ENCODE peak calls at places on chromosomes 5 and 9, in four cellular contexts. J, N, T and H are unnamed samples.

GRCh38 chr5:4295663-4296339 is 700.2 kb downstream of the IRX1 start:
- DNase-seq in J (no peak), N (peak; percentile 86), T (peak; percentile 7), H (no peak)

GRCh38 chr9:87898151-87898550 is 15.5 kb downstream of the SPATA31E1 start:
- DNase-seq in J (no peak), N (no peak), T (no peak), H (no peak)

GRCh38 chr5:93092349-93093105 is 488.5 kb downstream of the NR2F1-AS1 start:
- DNase-seq in J (no peak), N (no peak), T (no peak), H (no peak)

GRCh38 chr5:1638658-1639400 is 115.1 kb upstream of the LPCAT1 start:
- DNase-seq in J (peak; percentile 52), N (no peak), T (no peak), H (peak; percentile 65)

GRCh38 chr5:152288499-152288898 is 116.6 kb downstream of the NMUR2 start:
- DNase-seq in J (no peak), N (no peak), T (peak; percentile 64), H (peak; percentile 78)

GRCh38 chr5:135571210-135571609 is 7.6 kb downstream of the CXCL14 start:
- DNase-seq in J (no peak), N (no peak), T (no peak), H (no peak)

GRCh38 chr5:143642791-143643190 is 169.2 kb upstream of the HMHB1 start:
- DNase-seq in J (no peak), N (no peak), T (no peak), H (no peak)

GRCh38 chr5:170159101-170159698 is 53.5 kb downstream of the FOXI1 start:
- DNase-seq in J (no peak), N (no peak), T (no peak), H (no peak)

GRCh38 chr9:131889437-131890244 is 149.8 kb upstream of the RAPGEF1 start:
- DNase-seq in J (no peak), N (no peak), T (no peak), H (no peak)

GRCh38 chr9:126591083-126591482 is 22.6 kb upstream of the LMX1B start:
- DNase-seq in J (no peak), N (no peak), T (no peak), H (no peak)

GRCh38 chr5:3694819-3695218 is 99.2 kb downstream of the IRX1 start:
- DNase-seq in J (no peak), N (no peak), T (no peak), H (no peak)

GRCh38 chr9:70840266-70840665 is 281.2 kb downstream of the TRPM3 start:
- DNase-seq in J (no peak), N (no peak), T (no peak), H (no peak)

GRCh38 chr5:120368923-120369715 is 95.0 kb upstream of the PRR16 start:
- DNase-seq in J (no peak), N (no peak), T (peak; percentile 11), H (no peak)

GRCh38 chr9:121498150-121498486 is 1.5 kb downstream of the GGTA1 start:
- DNase-seq in J (no peak), N (peak; percentile 88), T (peak; percentile 52), H (no peak)

GRCh38 chr9:73683862-73684591 is 532.4 kb downstream of the ANXA1 start:
- DNase-seq in J (no peak), N (peak; percentile 74), T (no peak), H (no peak)

GRCh38 chr5:134708301-134708700 is 30.0 kb upstream of the CAMLG start:
- DNase-seq in J (no peak), N (no peak), T (no peak), H (no peak)

GRCh38 chr5:15690611-15691010 is 190.6 kb downstream of the FBXL7 start:
- DNase-seq in J (no peak), N (no peak), T (no peak), H (no peak)

GRCh38 chr5:31664566-31664965 is 25.6 kb downstream of the PDZD2 start:
- DNase-seq in J (no peak), N (peak; percentile 50), T (no peak), H (no peak)

GRCh38 chr9:27711241-27711640 is 138.0 kb upstream of the C9orf72 start:
- DNase-seq in J (no peak), N (no peak), T (no peak), H (no peak)

GRCh38 chr9:36576866-36577265 is 4.2 kb downstream of the MELK start:
- DNase-seq in J (no peak), N (no peak), T (no peak), H (no peak)

GRCh38 chr9:93132287-93132927 is 1.6 kb downstream of the NINJ1 start:
- DNase-seq in J (no peak), N (no peak), T (peak; percentile 95), H (no peak)

GRCh38 chr5:98767563-98767962 is 5.9 kb upstream of the RGMB start:
- DNase-seq in J (no peak), N (peak; percentile 34), T (no peak), H (no peak)

GRCh38 chr9:93809204-93809940 is 145.8 kb downstream of the BARX1 start:
- DNase-seq in J (peak; percentile 53), N (no peak), T (no peak), H (no peak)

GRCh38 chr9:23563497-23563896 is 262.5 kb downstream of the ELAVL2 start:
- DNase-seq in J (no peak), N (no peak), T (no peak), H (no peak)

GRCh38 chr9:34628656-34629491 is at the start of gene ARID3C:
- DNase-seq in J (peak; percentile 75), N (peak; percentile 80), T (peak; percentile 66), H (no peak)

GRCh38 chr5:94618029-94618492 is 343 bp downstream of the KIAA0825 start:
- DNase-seq in J (peak; percentile 85), N (peak; percentile 58), T (peak; percentile 87), H (no peak)

GRCh38 chr5:147971472-147971871 is 65.1 kb upstream of the C5orf46 start:
- DNase-seq in J (no peak), N (no peak), T (no peak), H (no peak)

GRCh38 chr9:35960029-35960655 is 2.2 kb upstream of the OR2S2 start:
- DNase-seq in J (no peak), N (no peak), T (no peak), H (no peak)

GRCh38 chr5:1103505-1104326 is 8.1 kb downstream of the SLC12A7 start:
- DNase-seq in J (peak; percentile 86), N (no peak), T (peak; percentile 85), H (no peak)

GRCh38 chr9:109414125-109414785 is 83.9 kb downstream of the PTPN3 start:
- DNase-seq in J (no peak), N (peak; percentile 22), T (peak; percentile 67), H (no peak)

GRCh38 chr9:111657051-111657450 is 4.4 kb upstream of the GNG10 start:
- DNase-seq in J (no peak), N (no peak), T (no peak), H (no peak)

GRCh38 chr5:65021527-65022226 is 252.9 kb downstream of the CWC27 start:
- DNase-seq in J (no peak), N (no peak), T (no peak), H (no peak)

GRCh38 chr9:131892162-131892707 is 152.4 kb upstream of the RAPGEF1 start:
- DNase-seq in J (no peak), N (no peak), T (peak; percentile 12), H (no peak)

GRCh38 chr9:96187108-96187695 is 114.8 kb downstream of the HSD17B3 start:
- DNase-seq in J (no peak), N (peak; percentile 28), T (no peak), H (no peak)

GRCh38 chr5:128254789-128255188 is 171.2 kb downstream of the SLC12A2 start:
- DNase-seq in J (no peak), N (no peak), T (no peak), H (no peak)

GRCh38 chr9:38022203-38022602 is 46.8 kb downstream of the SHB start:
- DNase-seq in J (no peak), N (no peak), T (no peak), H (no peak)

GRCh38 chr5:87127956-87128687 is 139.6 kb upstream of the RASA1 start:
- DNase-seq in J (no peak), N (no peak), T (peak; percentile 76), H (no peak)

GRCh38 chr5:89324990-89325389 is 442.0 kb upstream of the MEF2C start:
- DNase-seq in J (no peak), N (no peak), T (no peak), H (no peak)

GRCh38 chr9:94135222-94135621 is 51.0 kb downstream of the PTPDC1 start:
- DNase-seq in J (no peak), N (no peak), T (peak; percentile 78), H (no peak)

GRCh38 chr9:17509151-17509550 is 69.7 kb upstream of the SH3GL2 start:
- DNase-seq in J (no peak), N (no peak), T (no peak), H (no peak)

DNA sequence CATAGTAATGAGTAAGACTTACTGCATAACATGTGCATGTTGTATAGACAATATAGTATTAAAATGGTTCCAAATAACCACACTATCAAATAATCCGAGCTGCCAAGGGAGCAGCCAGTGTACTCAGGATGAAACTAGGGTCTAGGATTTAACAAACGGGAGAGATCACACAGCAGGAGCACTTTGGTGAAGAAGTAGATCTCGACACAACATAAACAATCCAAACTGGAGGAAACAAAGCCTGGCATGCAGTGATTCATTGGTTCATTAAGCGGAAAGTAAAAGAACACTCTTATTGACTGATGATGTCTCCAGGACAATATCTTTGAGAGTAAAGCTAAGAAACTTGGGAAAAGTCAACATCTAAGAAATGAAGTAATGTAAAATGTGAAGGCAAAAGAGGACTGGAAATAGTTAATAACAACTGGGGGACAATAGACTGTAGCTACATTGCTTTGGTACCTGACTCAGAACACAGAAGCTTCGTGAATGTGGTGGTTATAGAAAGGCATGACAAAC is 1478.3 kb upstream of the CDH9 start:
- DNase-seq in J (no peak), N (peak; percentile 75), T (no peak), H (no peak)
- TF ChIP-seq CTCF in J (no peak), N (no peak), T (no peak), H (no peak)

GRCh38 chr5:17077447-17078233 is 139.8 kb upstream of the BASP1 start:
- DNase-seq in J (no peak), N (no peak), T (no peak), H (no peak)
- H3K27ac ChIP-seq in J (peak overlapping the region; percentile 45), N (no peak overlapping the region), T (no peak overlapping the region), H (no peak overlapping the region)

GRCh38 chr5:68476854-68477253 is 261.3 kb downstream of the PIK3R1 start:
- DNase-seq in J (no peak), N (no peak), T (no peak), H (no peak)
- TF ChIP-seq CTCF in J (no peak), N (peak; percentile 17), T (no peak), H (no peak)

GRCh38 chr5:178590141-178590923 is at the start of gene COL23A1:
- DNase-seq in J (peak; percentile 73), N (peak; percentile 90), T (peak; percentile 86), H (peak; percentile 76)
- H3K27ac ChIP-seq in J (no peak within 1 kb of the TSS), N (no peak within 1 kb of the TSS), T (peak within 1 kb of the TSS; percentile 59), H (peak within 1 kb of the TSS; percentile 8)

GRCh38 chr5:80686757-80687156 is 32.0 kb upstream of the DHFR start:
- DNase-seq in J (no peak), N (no peak), T (no peak), H (no peak)
- TF ChIP-seq CTCF in J (peak; percentile 40), N (peak; percentile 53), T (peak; percentile 55), H (no peak)